ENCODE peak calls at places on chromosome 4, in nine cellular contexts. Q is neural progenitor cell; R is GM23248; B is head of caudate nucleus; U is Jurkat, Clone E6-1; S is endothelial cell; N is activated CD4-positive, alpha-beta T cell treated with anti-CD3 and anti-CD28 coated beads for 4 hours; P is EL; O is upper lobe of right lung. I is an unnamed sample.

GRCh38 chr4:5836943-5837342 is 55.9 kb downstream of the CRMP1 start:
- DNase-seq in Q (no peak), R (no peak), B (no peak), U (no peak), S (no peak), N (no peak), P (no peak), O (no peak), I (no peak)

GRCh38 chr4:186628058-186628711 is 72.8 kb upstream of the MTNR1A start:
- DNase-seq in Q (no peak), R (no peak), B (no peak), U (peak; percentile 98), S (no peak), N (no peak), P (no peak), O (no peak), I (no peak)

GRCh38 chr4:76694056-76694455 is 203.9 kb downstream of the SOWAHB start:
- DNase-seq in Q (no peak), R (no peak), B (no peak), U (no peak), S (no peak), N (no peak), P (no peak), O (no peak), I (no peak)

GRCh38 chr4:46462746-46463145 is 72.8 kb upstream of the GABRA2 start:
- DNase-seq in Q (no peak), R (no peak), B (no peak), U (no peak), S (no peak), N (no peak), P (no peak), O (no peak), I (no peak)

GRCh38 chr4:15414601-15415091 is 13.2 kb upstream of the C1QTNF7 start:
- DNase-seq in Q (no peak), R (peak; percentile 64), B (no peak), U (no peak), S (no peak), N (no peak), P (peak; percentile 39), O (no peak), I (no peak)

GRCh38 chr4:1842993-1843448 is 12.9 kb downstream of the LETM1 start:
- DNase-seq in Q (no peak), R (peak; percentile 95), B (no peak), U (no peak), S (no peak), N (no peak), P (peak; percentile 93), O (no peak), I (peak; percentile 42)

GRCh38 chr4:54440394-54441223 is 211.5 kb downstream of the PDGFRA start:
- DNase-seq in Q (peak; percentile 67), R (peak; percentile 68), B (peak; percentile 44), U (peak; percentile 17), S (peak; percentile 8), N (no peak), P (peak; percentile 47), O (no peak), I (no peak)

GRCh38 chr4:101944649-101945048 is 154.1 kb downstream of the BANK1 start:
- DNase-seq in Q (peak; percentile 11), R (peak; percentile 30), B (no peak), U (no peak), S (no peak), N (no peak), P (peak; percentile 57), O (no peak), I (no peak)

GRCh38 chr4:164765096-164765495 is 11.2 kb downstream of the SMIM31 start:
- DNase-seq in Q (no peak), R (no peak), B (no peak), U (no peak), S (no peak), N (no peak), P (no peak), O (no peak), I (no peak)